ENCODE peak calls at places on chromosomes 12 and 14, in ten cellular contexts. Z, X, H, L, A, W, G, J, D and K are unnamed samples.

GRCh38 chr14:25049127-25049558 is 804 bp downstream of the STXBP6 start:
- DNase-seq in Z (peak; percentile 24), X (no peak), H (no peak), L (no peak), A (no peak), W (no peak), G (no peak), J (peak; percentile 11), D (no peak), K (no peak)

GRCh38 chr14:64542839-64543207 is 2.3 kb downstream of the HSPA2 start:
- DNase-seq in Z (no peak), X (no peak), H (no peak), L (no peak), A (no peak), W (no peak), G (no peak), J (no peak), D (no peak), K (no peak)

GRCh38 chr14:66070542-66071319 is 415.4 kb upstream of the CCDC196 start:
- DNase-seq in Z (no peak), X (no peak), H (peak; percentile 3), L (peak; percentile 33), A (no peak), W (no peak), G (no peak), J (peak; percentile 7), D (no peak), K (no peak)

GRCh38 chr12:62600038-62600437 is 133.4 kb downstream of the MON2 start:
- DNase-seq in Z (no peak), X (no peak), H (no peak), L (no peak), A (no peak), W (no peak), G (no peak), J (no peak), D (no peak), K (no peak)

GRCh38 chr14:103546651-103547454 is 15.6 kb downstream of the BAG5 start:
- DNase-seq in Z (no peak), X (peak; percentile 88), H (peak; percentile 32), L (peak; percentile 70), A (peak; percentile 78), W (no peak), G (no peak), J (peak; percentile 30), D (no peak), K (no peak)

GRCh38 chr12:68040450-68041075 is 51.3 kb downstream of the IFNG-AS1 start:
- DNase-seq in Z (peak; percentile 68), X (no peak), H (peak; percentile 79), L (peak; percentile 87), A (peak; percentile 63), W (peak; percentile 75), G (peak; percentile 73), J (peak; percentile 78), D (peak; percentile 19), K (peak; percentile 23)

GRCh38 chr14:70635971-70636595 is 5.6 kb upstream of the TTC9 start:
- DNase-seq in Z (no peak), X (no peak), H (no peak), L (no peak), A (no peak), W (no peak), G (no peak), J (no peak), D (no peak), K (no peak)

GRCh38 chr14:22977684-22978486 is 4.5 kb downstream of the AJUBA start:
- DNase-seq in Z (peak; percentile 77), X (peak; percentile 84), H (no peak), L (no peak), A (peak; percentile 79), W (no peak), G (peak; percentile 67), J (peak; percentile 57), D (no peak), K (peak; percentile 57)

GRCh38 chr12:124774462-124775167 is 89.0 kb downstream of the SCARB1 start:
- DNase-seq in Z (peak; percentile 99), X (no peak), H (peak; percentile 97), L (peak; percentile 63), A (no peak), W (no peak), G (peak; percentile 85), J (peak; percentile 99), D (no peak), K (peak; percentile 76)

GRCh38 chr12:86044396-86044795 is 170.3 kb downstream of the NTS start:
- DNase-seq in Z (no peak), X (no peak), H (no peak), L (no peak), A (no peak), W (no peak), G (no peak), J (no peak), D (no peak), K (no peak)

GRCh38 chr14:68651075-68651474 is 141.8 kb downstream of the ZFP36L1 start:
- DNase-seq in Z (no peak), X (peak; percentile 16), H (no peak), L (no peak), A (peak; percentile 49), W (no peak), G (no peak), J (no peak), D (no peak), K (no peak)

GRCh38 chr12:127373572-127373971 is 893.4 kb upstream of the TMEM132C start:
- DNase-seq in Z (no peak), X (no peak), H (no peak), L (no peak), A (no peak), W (no peak), G (no peak), J (no peak), D (no peak), K (no peak)

GRCh38 chr12:48451372-48451771 is 21.0 kb upstream of the ANP32D start:
- DNase-seq in Z (no peak), X (no peak), H (no peak), L (no peak), A (no peak), W (no peak), G (no peak), J (no peak), D (no peak), K (no peak)

DNA sequence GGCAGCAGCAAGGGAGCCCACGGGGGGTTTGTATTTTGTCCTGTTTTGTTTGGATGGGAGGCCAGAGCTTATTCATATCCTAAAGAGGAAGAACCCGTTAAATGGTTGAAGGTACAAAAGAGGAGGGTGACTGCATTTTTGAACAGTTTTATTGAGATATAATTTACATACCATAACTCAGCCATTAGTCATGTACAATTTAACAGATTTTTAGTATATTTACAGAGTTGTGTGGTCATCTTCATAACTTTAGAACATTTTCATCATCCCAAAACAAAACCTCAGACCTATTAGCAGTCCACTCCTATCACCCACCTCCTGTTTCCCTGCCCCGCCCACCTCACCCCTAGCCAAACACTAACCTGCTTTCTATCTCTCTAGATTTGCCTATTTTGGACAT is 12.6 kb downstream of the NRDE2 start:
- DNase-seq in Z (no peak), X (no peak), H (no peak), L (no peak), A (no peak), W (no peak), G (no peak), J (no peak), D (no peak), K (no peak)
- H3K4me3 ChIP-seq in Z (no peak overlapping the region), X (no peak overlapping the region), H (no peak overlapping the region), L (no peak overlapping the region), A (no peak overlapping the region), W (no peak overlapping the region), G (no peak overlapping the region), J (no peak overlapping the region), D (no peak overlapping the region), K (no peak overlapping the region)

GRCh38 chr12:92496790-92497189 is 206.0 kb upstream of the PLEKHG7 start:
- DNase-seq in Z (no peak), X (no peak), H (no peak), L (no peak), A (no peak), W (no peak), G (no peak), J (no peak), D (no peak), K (no peak)
- TF ChIP-seq CTCF in Z (no peak), X (no peak), H (no peak), L (no peak), A (no peak), W (no peak), G (no peak), J (no peak), D (no peak), K (no peak)

DNA sequence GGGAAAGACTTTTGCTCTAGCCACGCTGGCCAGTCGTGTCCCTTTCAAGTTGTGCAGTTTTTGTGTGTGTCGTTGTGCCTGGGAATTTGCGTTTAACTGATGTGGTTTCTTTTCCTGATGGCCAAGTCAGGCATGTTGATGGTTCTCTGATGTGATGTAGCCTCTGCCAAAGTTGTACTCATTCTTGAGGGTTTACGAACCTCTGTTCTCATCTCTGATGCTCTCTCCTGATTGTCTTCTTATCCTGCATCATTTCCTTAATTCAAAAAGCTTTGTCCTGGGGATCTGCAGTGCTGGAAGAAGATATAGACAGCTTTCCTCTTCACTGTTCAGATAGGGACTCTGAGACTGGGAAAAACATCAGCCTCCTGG is 25.4 kb downstream of the CD9 start:
- DNase-seq in Z (peak; percentile 59), X (no peak), H (no peak), L (no peak), A (no peak), W (no peak), G (no peak), J (peak; percentile 39), D (no peak), K (no peak)
- H3K4me3 ChIP-seq in Z (no peak overlapping the region), X (no peak overlapping the region), H (no peak overlapping the region), L (no peak overlapping the region), A (no peak overlapping the region), W (peak overlapping the region; percentile 20), G (no peak overlapping the region), J (no peak overlapping the region), D (no peak overlapping the region), K (no peak overlapping the region)

GRCh38 chr12:51521554-51522276 is 69.3 kb upstream of the SCN8A start:
- DNase-seq in Z (peak; percentile 18), X (no peak), H (no peak), L (no peak), A (no peak), W (no peak), G (peak; percentile 29), J (peak; percentile 2), D (no peak), K (no peak)
- TF ChIP-seq CTCF in Z (no peak), X (no peak), H (peak; percentile 35), L (no peak), A (peak; percentile 21), W (no peak), G (peak; percentile 30), J (peak; percentile 25), D (peak; percentile 16), K (peak; percentile 22)